ENCODE peak calls at places on chromosome 9, in six cellular contexts. V is fibroblast of pulmonary artery, L is HFF-Myc, D is AG09309, H is A549, Q is choroid plexus epithelial cell. S is an unnamed sample.

GRCh38 chr9:136228107-136228875 is 17.3 kb downstream of the QSOX2 start:
- DNase-seq in V (peak), L (no peak), D (no peak), H (peak), Q (peak), S (peak)

GRCh38 chr9:92378825-92379535 is 25.4 kb downstream of the OGN start:
- DNase-seq in V (no peak), L (peak), D (peak), H (no peak), Q (no peak), S (peak)

GRCh38 chr9:130288393-130288792 is 22.8 kb downstream of the HMCN2 start:
- DNase-seq in V (no peak), L (no peak), D (no peak), H (no peak), Q (no peak), S (no peak)

GRCh38 chr9:6428940-6429889 is 16.2 kb downstream of the UHRF2 start:
- DNase-seq in V (no peak), L (no peak), D (no peak), H (no peak), Q (peak), S (no peak)

GRCh38 chr9:122261469-122261881 is 3.2 kb downstream of the RBM18 start:
- DNase-seq in V (peak), L (no peak), D (peak), H (no peak), Q (peak), S (peak)

GRCh38 chr9:126916909-126917308 is 2.3 kb downstream of the RALGPS1 start:
- DNase-seq in V (no peak), L (no peak), D (no peak), H (no peak), Q (no peak), S (no peak)

GRCh38 chr9:111301195-111301594 is 28.8 kb downstream of the OR2K2 start:
- DNase-seq in V (peak), L (peak), D (peak), H (no peak), Q (peak), S (peak)

GRCh38 chr9:69136781-69137180 is 37.3 kb upstream of the TJP2 start:
- DNase-seq in V (no peak), L (no peak), D (no peak), H (no peak), Q (no peak), S (no peak)

GRCh38 chr9:126503333-126504085 is 110.2 kb upstream of the LMX1B start:
- DNase-seq in V (no peak), L (no peak), D (no peak), H (no peak), Q (no peak), S (no peak)

GRCh38 chr9:14433293-14433818 is 119.4 kb upstream of the NFIB start:
- DNase-seq in V (peak), L (no peak), D (no peak), H (no peak), Q (peak), S (no peak)

GRCh38 chr9:14306672-14307646 is 7.0 kb downstream of the NFIB start:
- DNase-seq in V (peak), L (no peak), D (no peak), H (no peak), Q (no peak), S (peak)

GRCh38 chr9:133087429-133088145 is 25.8 kb downstream of the CEL start:
- DNase-seq in V (no peak), L (no peak), D (no peak), H (no peak), Q (no peak), S (no peak)

GRCh38 chr9:69671904-69672827 is at the start of gene APBA1:
- DNase-seq in V (peak), L (no peak), D (no peak), H (peak), Q (peak), S (peak)

GRCh38 chr9:79165006-79165405 is 406.8 kb upstream of the TLE4 start:
- DNase-seq in V (peak), L (no peak), D (no peak), H (no peak), Q (peak), S (peak)

GRCh38 chr9:71237051-71237450 is 115.6 kb upstream of the TRPM3 start:
- DNase-seq in V (no peak), L (no peak), D (no peak), H (no peak), Q (no peak), S (no peak)

GRCh38 chr9:135342206-135343130 is 137.1 kb upstream of the PPP1R26 start:
- DNase-seq in V (no peak), L (no peak), D (no peak), H (no peak), Q (no peak), S (no peak)

GRCh38 chr9:23784962-23785361 is 41.1 kb downstream of the ELAVL2 start:
- DNase-seq in V (no peak), L (no peak), D (no peak), H (no peak), Q (no peak), S (no peak)

GRCh38 chr9:134180786-134181647 is 16.7 kb upstream of the RNU6ATAC start:
- DNase-seq in V (no peak), L (no peak), D (no peak), H (no peak), Q (no peak), S (no peak)

GRCh38 chr9:126411948-126412284 is 85.3 kb downstream of the MVB12B start:
- DNase-seq in V (no peak), L (no peak), D (no peak), H (no peak), Q (no peak), S (peak)

GRCh38 chr9:98045234-98046160 is 11.0 kb upstream of the NANS start:
- DNase-seq in V (no peak), L (no peak), D (no peak), H (no peak), Q (no peak), S (peak)

GRCh38 chr9:100465270-100465669 is 7.7 kb upstream of the TMEFF1 start:
- DNase-seq in V (no peak), L (no peak), D (no peak), H (no peak), Q (no peak), S (no peak)

GRCh38 chr9:34611811-34612787 is at the start of gene RPP25L:
- DNase-seq in V (peak), L (peak), D (peak), H (peak), Q (peak), S (peak)

GRCh38 chr9:114613087-114613486 is 2.0 kb downstream of the TMEM268 start:
- DNase-seq in V (no peak), L (no peak), D (no peak), H (no peak), Q (no peak), S (peak)

GRCh38 chr9:132381966-132382541 is 24.6 kb downstream of the TTF1 start:
- DNase-seq in V (no peak), L (no peak), D (no peak), H (no peak), Q (no peak), S (no peak)

GRCh38 chr9:97858826-97859225 is 5.8 kb downstream of the FOXE1 start:
- DNase-seq in V (no peak), L (no peak), D (no peak), H (no peak), Q (no peak), S (no peak)

GRCh38 chr9:93946338-93946712 is 8.8 kb downstream of the BARX1 start:
- DNase-seq in V (no peak), L (no peak), D (no peak), H (no peak), Q (no peak), S (no peak)

GRCh38 chr9:135914921-135915320 is 7.6 kb upstream of the CAMSAP1 start:
- DNase-seq in V (no peak), L (no peak), D (no peak), H (no peak), Q (peak), S (no peak)

GRCh38 chr9:89046832-89047231 is 55.6 kb downstream of the S1PR3 start:
- DNase-seq in V (peak), L (no peak), D (no peak), H (no peak), Q (peak), S (no peak)

GRCh38 chr9:91771027-91771426 is 179.0 kb downstream of the ROR2 start:
- DNase-seq in V (peak), L (peak), D (peak), H (no peak), Q (peak), S (peak)

GRCh38 chr9:114289106-114289505 is 33.8 kb upstream of the ORM1 start:
- DNase-seq in V (no peak), L (no peak), D (no peak), H (no peak), Q (no peak), S (no peak)

GRCh38 chr9:35495984-35496383 is 6.1 kb downstream of the RUSC2 start:
- DNase-seq in V (no peak), L (no peak), D (no peak), H (no peak), Q (no peak), S (no peak)

GRCh38 chr9:128370367-128370751 is 815 bp upstream of the URM1 start:
- DNase-seq in V (no peak), L (no peak), D (no peak), H (no peak), Q (peak), S (peak)

GRCh38 chr9:1434082-1434481 is 383.9 kb downstream of the DMRT2 start:
- DNase-seq in V (no peak), L (no peak), D (no peak), H (peak), Q (peak), S (peak)

GRCh38 chr9:17462869-17463464 is 115.9 kb upstream of the SH3GL2 start:
- DNase-seq in V (peak), L (peak), D (peak), H (peak), Q (peak), S (peak)

GRCh38 chr9:85108806-85109205 is 439.3 kb downstream of the NTRK2 start:
- DNase-seq in V (no peak), L (no peak), D (no peak), H (no peak), Q (no peak), S (peak)

GRCh38 chr9:90074319-90074962 is 469.6 kb downstream of the GADD45G start:
- DNase-seq in V (no peak), L (no peak), D (no peak), H (no peak), Q (no peak), S (no peak)

GRCh38 chr9:90073551-90073950 is 468.7 kb downstream of the GADD45G start:
- DNase-seq in V (no peak), L (no peak), D (no peak), H (no peak), Q (no peak), S (no peak)

DNA sequence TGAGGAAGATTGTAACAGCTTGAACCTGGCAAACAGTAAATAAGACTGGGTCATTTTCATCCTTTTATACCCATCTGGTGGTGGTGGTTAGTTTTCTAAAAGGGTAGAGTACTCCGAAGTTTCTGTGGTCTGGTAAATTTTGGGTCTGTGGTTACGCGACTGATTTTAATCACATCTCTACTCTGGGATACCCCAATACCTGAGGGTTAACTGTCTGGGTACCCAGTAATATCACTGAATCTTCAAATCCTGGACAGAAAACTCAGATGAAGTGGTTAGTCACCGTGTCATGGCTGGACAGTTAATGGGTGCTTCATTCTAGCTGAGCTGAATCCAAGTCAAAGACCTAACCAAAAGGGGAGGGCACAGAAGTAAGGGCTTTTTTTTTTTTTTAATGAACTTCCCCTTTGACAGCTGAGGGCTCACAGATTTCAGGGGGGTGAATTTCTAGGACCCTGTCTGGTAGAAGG is 474.2 kb downstream of the GADD45G start:
- DNase-seq in V (no peak), L (no peak), D (no peak), H (no peak), Q (no peak), S (no peak)
- H3K4me3 ChIP-seq in V (no peak), L (no peak), D (no peak), H (no peak), Q (no peak), S (no peak)

DNA sequence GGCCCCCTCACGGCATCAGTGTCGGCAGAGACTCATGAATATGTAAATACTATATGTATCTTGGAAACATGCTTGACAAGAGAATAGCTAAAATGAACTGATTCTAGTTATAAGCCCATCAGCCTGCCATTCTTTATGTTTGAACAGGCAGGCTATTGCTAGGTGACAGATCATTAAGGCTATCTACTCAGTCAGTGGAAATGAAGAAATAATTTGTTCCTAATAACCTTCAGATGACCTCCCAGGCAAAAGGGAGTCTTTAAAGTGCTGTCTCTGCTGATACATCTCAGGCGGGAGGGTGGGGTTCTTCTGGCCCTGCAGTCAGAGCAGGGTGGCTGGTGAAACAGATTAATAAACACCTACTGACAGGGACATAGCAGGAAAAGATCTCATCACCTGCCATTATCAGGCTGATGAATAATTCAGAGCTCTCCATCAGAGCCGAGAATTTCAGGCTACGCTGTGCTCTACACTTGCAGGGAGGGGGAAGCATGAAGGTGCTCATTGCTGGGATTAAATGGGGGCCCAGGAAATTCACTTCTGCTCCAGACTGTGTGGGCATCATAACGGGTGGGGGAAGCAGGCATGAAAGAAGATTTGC is 394.1 kb downstream of the RASEF start:
- DNase-seq in V (no peak), L (no peak), D (no peak), H (no peak), Q (no peak), S (no peak)
- TF ChIP-seq CTCF in V (no peak), L (no peak), D (no peak), H (no peak), Q (no peak), S (no peak)

GRCh38 chr9:124771021-124771866 is at the start of gene NR6A1:
- DNase-seq in V (peak), L (peak), D (peak), H (peak), Q (peak), S (peak)

GRCh38 chr9:124768778-124769350 is 2.2 kb downstream of the NR6A1 start:
- DNase-seq in V (no peak), L (no peak), D (no peak), H (no peak), Q (no peak), S (no peak)

GRCh38 chr9:124768275-124768674 is 2.8 kb downstream of the NR6A1 start:
- DNase-seq in V (no peak), L (no peak), D (no peak), H (no peak), Q (no peak), S (no peak)

GRCh38 chr9:124770359-124771020 is 621 bp downstream of the NR6A1 start:
- DNase-seq in V (no peak), L (no peak), D (no peak), H (peak), Q (no peak), S (no peak)

GRCh38 chr9:124769451-124770358 is 1.4 kb downstream of the NR6A1 start:
- DNase-seq in V (no peak), L (no peak), D (no peak), H (peak), Q (no peak), S (no peak)
- H3K4me3 ChIP-seq in V (peak), L (peak), D (peak), H (peak), Q (peak), S (peak)

DNA sequence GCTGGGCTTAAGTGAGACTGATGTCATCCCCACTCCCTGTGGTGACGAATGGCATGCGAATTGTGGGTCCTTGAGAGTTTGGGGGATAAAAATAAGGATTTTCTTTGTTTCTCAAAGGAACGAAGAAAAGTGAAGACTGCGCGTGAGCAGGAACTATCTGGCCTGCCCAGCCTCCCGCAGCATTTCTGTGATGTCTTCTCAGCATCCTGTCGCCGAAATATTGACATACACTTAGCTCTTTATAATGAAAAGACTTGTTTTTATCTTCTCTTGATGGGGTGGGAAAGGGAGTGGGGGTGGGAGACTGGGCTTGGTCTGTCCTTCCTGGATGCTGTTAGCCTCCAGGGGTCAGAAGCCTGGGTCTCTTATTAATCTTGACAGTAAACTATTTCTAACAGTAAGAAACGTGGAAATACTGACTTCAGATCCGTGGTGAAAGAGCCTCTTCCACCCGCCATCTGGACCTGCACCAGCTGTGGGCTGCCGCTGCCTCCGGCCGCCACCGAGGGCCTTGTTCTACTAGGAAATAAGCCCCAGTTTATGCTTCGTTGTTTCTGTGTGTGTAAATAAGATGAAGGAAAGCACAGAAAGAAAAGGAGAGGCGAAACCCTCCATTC is 239.6 kb downstream of the FANCC start:
- DNase-seq in V (no peak), L (no peak), D (no peak), H (no peak), Q (no peak), S (no peak)
- TF ChIP-seq CTCF in V (no peak), L (no peak), D (no peak), H (no peak), Q (no peak), S (no peak)

GRCh38 chr9:33068991-33069390 is 7.5 kb downstream of the SMU1 start:
- DNase-seq in V (no peak), L (no peak), D (no peak), H (no peak), Q (no peak), S (no peak)

GRCh38 chr9:33065157-33066076 is 11.1 kb downstream of the SMU1 start:
- DNase-seq in V (no peak), L (no peak), D (no peak), H (no peak), Q (no peak), S (no peak)
- H3K4me3 ChIP-seq in V (no peak), L (no peak), D (no peak), H (no peak), Q (no peak), S (no peak)